ENCODE peak calls at places on chromosomes 6 and 20, in six cellular contexts. G is SK-N-SH, B is HCT116, A is fibroblast of lung, M is IMR-90, U is mesendoderm. T is an unnamed sample.

GRCh38 chr6:64013061-64013410 is 377.4 kb downstream of the PHF3 start:
- DNase-seq in G (peak), B (no peak), A (no peak), M (no peak), U (no peak), T (no peak)

GRCh38 chr20:14116037-14116436 is 120.7 kb downstream of the MACROD2 start:
- DNase-seq in G (no peak), B (no peak), A (no peak), M (no peak), U (no peak), T (no peak)

GRCh38 chr6:48747040-48747439 is 636.0 kb upstream of the PTCHD4 start:
- DNase-seq in G (no peak), B (no peak), A (no peak), M (peak), U (no peak), T (peak)

GRCh38 chr6:73655341-73655917 is 1.6 kb upstream of the SLC17A5 start:
- DNase-seq in G (no peak), B (no peak), A (no peak), M (no peak), U (no peak), T (no peak)

GRCh38 chr6:163706688-163707087 is 292.2 kb downstream of the QKI start:
- DNase-seq in G (no peak), B (no peak), A (peak), M (no peak), U (no peak), T (no peak)

GRCh38 chr20:47561175-47561574 is 59.5 kb downstream of the NCOA3 start:
- DNase-seq in G (no peak), B (no peak), A (peak), M (peak), U (no peak), T (peak)

GRCh38 chr6:14706378-14706929 is 539.4 kb upstream of the JARID2 start:
- DNase-seq in G (no peak), B (peak), A (peak), M (peak), U (no peak), T (no peak)

GRCh38 chr6:75337805-75338204 is 53.2 kb upstream of the TMEM30A start:
- DNase-seq in G (no peak), B (no peak), A (peak), M (peak), U (no peak), T (no peak)

GRCh38 chr6:30515967-30516753 is 26.9 kb downstream of the HLA-E start:
- DNase-seq in G (peak), B (peak), A (peak), M (peak), U (peak), T (peak)

GRCh38 chr20:35134900-35135299 is 12.2 kb downstream of the EDEM2 start:
- DNase-seq in G (no peak), B (no peak), A (no peak), M (no peak), U (no peak), T (no peak)

GRCh38 chr6:33980176-33980805 is 165.6 kb downstream of the GRM4 start:
- DNase-seq in G (peak), B (no peak), A (no peak), M (no peak), U (no peak), T (no peak)

GRCh38 chr6:142377112-142377848 is 75.5 kb downstream of the ADGRG6 start:
- DNase-seq in G (no peak), B (peak), A (peak), M (peak), U (peak), T (no peak)

GRCh38 chr6:39980839-39981580 is 46.7 kb upstream of the MOCS1 start:
- DNase-seq in G (peak), B (peak), A (peak), M (peak), U (peak), T (peak)

GRCh38 chr20:22686097-22686496 is 101.7 kb upstream of the FOXA2 start:
- DNase-seq in G (peak), B (peak), A (peak), M (peak), U (peak), T (peak)

GRCh38 chr6:119280586-119281163 is 68.9 kb downstream of the MAN1A1 start:
- DNase-seq in G (no peak), B (no peak), A (peak), M (no peak), U (no peak), T (no peak)

GRCh38 chr6:137426007-137426689 is 68.0 kb downstream of the OLIG3 start:
- DNase-seq in G (no peak), B (no peak), A (no peak), M (no peak), U (no peak), T (peak)

GRCh38 chr6:12163149-12163548 is 127.0 kb upstream of the EDN1 start:
- DNase-seq in G (no peak), B (no peak), A (no peak), M (no peak), U (no peak), T (no peak)

GRCh38 chr6:132659082-132659481 is at the start of gene TAAR1:
- DNase-seq in G (no peak), B (no peak), A (no peak), M (no peak), U (no peak), T (no peak)

GRCh38 chr20:24095753-24096152 is 107.2 kb upstream of the GGTLC1 start:
- DNase-seq in G (no peak), B (no peak), A (no peak), M (no peak), U (peak), T (no peak)

GRCh38 chr6:26394289-26394688 is 7.8 kb upstream of the BTN3A1 start:
- DNase-seq in G (no peak), B (peak), A (peak), M (peak), U (no peak), T (no peak)

GRCh38 chr20:61690993-61691840 is 374.5 kb downstream of the TAF4 start:
- DNase-seq in G (no peak), B (no peak), A (no peak), M (no peak), U (no peak), T (no peak)

DNA sequence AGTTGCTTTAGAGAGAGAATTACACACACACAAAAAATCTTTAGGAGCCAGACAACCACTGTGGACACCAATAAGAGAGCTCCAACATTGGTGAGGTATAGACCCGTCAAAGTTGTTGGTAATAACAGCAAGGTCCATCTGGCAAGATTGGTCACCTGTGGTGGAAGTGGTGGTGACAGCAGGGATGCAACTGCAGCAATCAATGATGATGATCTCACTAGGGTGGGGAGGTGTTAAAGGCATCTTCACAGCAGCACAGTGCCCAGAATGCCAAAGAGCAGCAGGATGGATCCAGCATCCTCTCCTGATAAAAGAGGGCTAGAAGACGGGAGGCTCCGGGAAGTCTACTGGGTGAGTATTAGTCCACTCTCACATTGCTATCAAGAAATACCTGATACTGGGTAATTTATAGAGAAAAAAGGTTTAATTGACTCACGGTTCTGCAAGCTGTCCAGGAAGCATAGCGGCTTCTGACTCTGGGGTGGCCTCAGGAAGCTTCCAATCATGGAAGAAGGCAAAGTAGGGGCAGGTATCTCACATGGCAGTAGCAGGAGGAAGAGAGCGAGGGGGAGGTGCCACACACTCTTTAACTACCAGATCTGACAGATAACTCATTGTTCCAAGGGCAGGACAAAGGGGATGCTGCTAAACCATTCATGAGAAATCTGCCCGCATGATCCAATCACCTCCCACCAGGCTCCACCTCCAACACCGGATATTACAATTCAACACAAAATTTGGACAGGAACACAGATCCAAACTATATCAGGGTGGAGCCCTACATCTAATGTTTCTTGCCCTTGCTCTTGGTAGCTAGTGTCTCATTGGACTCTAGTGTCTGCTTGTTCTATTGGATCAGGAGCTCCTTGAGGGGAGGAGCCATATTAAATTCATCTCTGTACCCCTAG is 48.9 kb downstream of the KLHL31 start:
- DNase-seq in G (no peak), B (peak), A (no peak), M (no peak), U (peak), T (no peak)
- H3K4me3 ChIP-seq in G (no peak), B (peak), A (no peak), M (no peak), U (no peak), T (no peak)

DNA sequence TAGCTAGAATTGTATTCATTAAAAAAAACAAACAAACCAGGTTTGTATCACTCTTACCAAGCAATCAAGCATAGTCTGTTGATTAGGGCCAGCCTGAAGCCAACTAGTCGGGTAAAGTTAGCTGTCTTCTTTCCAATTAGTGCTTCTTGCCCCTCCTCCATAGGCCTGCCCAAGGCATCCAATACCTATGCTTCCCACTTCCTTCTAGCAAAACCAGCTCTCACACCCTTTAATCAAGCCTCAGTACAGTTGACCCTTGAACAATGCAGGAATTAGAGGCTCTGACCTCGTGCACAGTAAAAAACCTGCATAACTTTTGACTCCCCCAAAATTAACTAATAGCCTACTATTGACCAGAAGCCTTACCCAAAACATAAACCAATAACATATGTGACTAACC is 119.1 kb upstream of the DTNBP1 start:
- DNase-seq in G (no peak), B (no peak), A (no peak), M (no peak), U (no peak), T (no peak)
- H3K4me2 ChIP-seq in G (no peak), B (no peak), A (no peak), M (no peak), U (no peak), T (no peak)

DNA sequence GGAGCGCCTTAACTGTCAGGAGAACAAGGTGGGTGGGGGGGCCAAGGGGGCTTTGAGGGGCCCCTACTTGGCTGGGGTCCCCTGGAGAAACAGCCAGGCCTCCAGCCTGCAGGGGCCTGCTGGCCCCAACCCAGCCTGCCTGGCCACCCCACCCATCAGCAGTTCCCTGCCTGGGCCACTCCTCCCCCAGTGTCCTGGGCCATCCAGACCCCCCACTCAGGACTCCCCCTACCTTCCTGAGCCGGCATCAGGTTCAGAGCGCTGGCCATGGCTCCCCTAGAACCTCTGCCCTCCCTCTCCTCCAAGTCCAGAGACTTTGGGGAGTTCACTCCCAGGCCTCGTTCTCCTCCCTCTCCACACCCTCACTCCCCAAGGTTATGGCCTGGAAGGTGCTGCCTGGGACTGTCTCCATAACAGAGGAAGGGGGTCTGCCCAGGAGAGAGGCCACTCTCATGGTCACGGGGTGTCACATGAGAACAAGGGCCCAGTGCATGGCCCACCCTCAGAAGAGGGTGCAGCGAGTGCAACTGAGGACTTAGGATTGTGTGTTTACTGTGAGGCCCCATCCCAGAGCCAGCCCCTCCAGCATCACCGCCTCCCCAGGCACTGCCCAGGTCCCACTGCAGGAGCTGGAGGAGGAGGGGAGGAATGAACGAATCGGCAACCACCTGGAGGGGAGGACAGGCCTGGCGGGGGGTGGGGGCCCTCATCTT is 6.0 kb downstream of the SLC17A9 start:
- DNase-seq in G (peak), B (no peak), A (no peak), M (no peak), U (no peak), T (no peak)
- H3K4me3 ChIP-seq in G (no peak), B (no peak), A (no peak), M (no peak), U (no peak), T (no peak)

DNA sequence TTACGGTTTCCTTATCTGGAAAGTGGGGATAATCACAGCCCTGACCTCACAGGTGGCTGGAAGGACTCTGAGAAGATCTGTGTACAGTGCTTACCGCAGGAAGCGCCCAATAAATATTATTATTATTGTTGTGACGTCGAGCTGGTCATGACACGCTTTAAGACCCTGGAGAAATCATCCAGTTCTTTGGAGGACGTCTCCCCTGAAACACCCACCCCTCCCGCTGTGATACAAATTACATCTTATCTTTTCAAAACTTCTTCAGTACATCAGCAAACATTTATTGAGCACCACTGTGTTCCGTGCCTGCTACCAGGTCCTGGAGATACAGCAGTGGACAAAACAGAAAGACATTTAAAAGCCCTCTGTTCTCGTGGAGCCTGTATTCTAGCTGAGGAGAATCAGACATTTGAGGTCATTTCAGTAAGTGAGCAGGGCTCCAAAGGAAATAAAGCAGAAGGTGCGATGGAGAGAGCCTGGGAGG is 118.7 kb downstream of the CEBPB start:
- DNase-seq in G (no peak), B (no peak), A (peak), M (peak), U (no peak), T (no peak)
- H3K4me2 ChIP-seq in G (peak), B (peak), A (peak), M (peak), U (no peak), T (no peak)

DNA sequence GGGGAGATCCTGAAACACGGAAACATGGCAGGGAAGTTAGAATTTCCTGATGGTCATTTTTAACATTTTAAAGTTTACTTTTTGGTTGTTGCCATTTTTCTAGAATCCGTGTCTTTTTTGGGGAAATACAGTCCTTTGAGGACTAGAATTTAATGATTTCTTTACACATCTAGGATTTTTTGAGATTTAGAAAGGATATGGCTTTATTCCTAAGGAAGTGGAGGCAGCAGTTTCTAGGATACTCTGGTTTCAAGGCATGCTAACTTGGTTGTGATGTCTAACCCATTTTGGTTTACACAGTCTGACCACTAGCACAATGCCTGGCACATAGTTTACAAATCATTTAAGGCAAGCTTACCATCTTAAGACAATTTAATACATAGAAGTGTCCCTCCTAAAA is 1.1 kb upstream of the ZBTB2 start:
- DNase-seq in G (no peak), B (no peak), A (no peak), M (no peak), U (no peak), T (no peak)
- H3K4me3 ChIP-seq in G (peak), B (peak), A (peak), M (peak), U (peak), T (peak)

DNA sequence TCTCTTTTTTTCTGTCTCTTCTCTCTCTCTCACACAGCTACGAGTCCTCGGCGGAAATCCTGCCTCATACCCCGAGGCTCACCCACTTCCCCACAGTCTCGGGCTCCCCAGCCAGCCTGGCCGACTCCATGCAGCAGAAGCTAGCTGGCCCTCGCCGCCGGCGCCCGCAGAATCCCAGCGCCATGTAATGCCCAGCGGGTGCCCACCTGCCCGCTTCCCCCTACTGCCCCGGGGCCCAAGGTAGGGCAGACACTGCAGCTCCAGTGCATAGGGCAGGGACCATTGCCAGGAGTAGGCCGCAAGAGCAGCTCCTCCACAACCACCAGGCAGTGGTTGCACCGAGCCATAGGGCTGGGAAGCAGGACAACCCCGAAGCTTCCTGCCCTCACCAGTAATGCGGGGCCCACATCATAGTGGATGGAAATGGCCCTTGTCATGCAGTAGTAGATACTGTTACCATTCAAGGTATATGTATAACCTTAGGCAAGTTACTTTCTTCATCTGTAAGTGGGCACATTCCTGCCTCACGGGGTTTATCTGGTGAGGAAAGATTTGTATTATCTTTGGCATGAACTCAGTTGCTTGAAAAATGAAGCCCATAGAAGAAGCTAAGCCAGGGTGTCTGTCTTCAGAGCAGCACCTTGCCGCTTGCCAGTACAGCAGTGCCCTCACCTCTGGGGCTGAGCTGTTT is 36.9 kb upstream of the ID1 start:
- DNase-seq in G (no peak), B (no peak), A (peak), M (peak), U (no peak), T (no peak)
- H3K4me2 ChIP-seq in G (peak), B (peak), A (no peak), M (no peak), U (no peak), T (no peak)

DNA sequence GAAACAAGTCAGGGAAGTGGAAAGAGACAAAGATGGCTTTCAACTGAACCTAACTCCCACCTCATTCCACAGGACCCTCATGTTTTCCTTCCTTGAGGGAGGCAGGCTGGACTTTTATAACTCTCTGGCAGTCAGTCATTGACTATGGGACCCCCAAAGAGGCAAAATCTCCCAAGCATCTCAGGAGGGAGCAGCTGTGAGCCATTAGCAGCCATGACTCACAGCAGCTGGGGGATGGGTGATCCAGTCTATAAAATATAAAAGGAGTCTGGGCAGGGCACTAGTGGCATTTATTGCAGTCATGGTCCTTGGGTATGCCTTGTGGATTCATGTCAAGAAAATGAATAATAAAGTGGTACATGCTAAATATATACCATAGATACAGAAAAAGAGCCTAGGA is 387.0 kb upstream of the CHD6 start:
- DNase-seq in G (no peak), B (no peak), A (no peak), M (no peak), U (no peak), T (no peak)
- H3K4me3 ChIP-seq in G (no peak), B (no peak), A (no peak), M (no peak), U (no peak), T (no peak)

T was measured in Karpas-422.